ENCODE peak calls at places on chromosomes 16 and 17, in nine cellular contexts. X is stimulated activated CD4-positive, alpha-beta T cell treated with anti-CD3 and anti-CD28 coated beads, Interleukin-4, amount 100 ng/mL, for 24 hours; K is HTR-8/SVneo; S is hepatic stellate cell; I is hypothalamus; N is K562; T is A549; V is H54; W is lung. U is an unnamed sample.

GRCh38 chr17:46044286-46044928 is 45.4 kb downstream of the STH start:
- DNase-seq in X (peak), K (peak), S (peak), I (peak), N (peak), T (peak), V (peak), W (peak), U (peak)

GRCh38 chr16:73418051-73418450 is 370.1 kb upstream of the ZFHX3 start:
- DNase-seq in X (no peak), K (no peak), S (no peak), I (no peak), N (no peak), T (no peak), V (no peak), W (no peak), U (no peak)

GRCh38 chr17:82702161-82702932 is 3.8 kb upstream of the RAB40B start:
- DNase-seq in X (no peak), K (no peak), S (peak), I (peak), N (no peak), T (no peak), V (no peak), W (no peak), U (no peak)

GRCh38 chr17:81840826-81841778 is 6.3 kb upstream of the PPP1R27 start:
- DNase-seq in X (no peak), K (no peak), S (no peak), I (no peak), N (no peak), T (no peak), V (no peak), W (no peak), U (no peak)

GRCh38 chr16:11090947-11091785 is 146.8 kb downstream of the CLEC16A start:
- DNase-seq in X (no peak), K (no peak), S (no peak), I (no peak), N (no peak), T (no peak), V (no peak), W (no peak), U (no peak)

GRCh38 chr16:69110406-69110805 is 5.0 kb downstream of the HAS3 start:
- DNase-seq in X (no peak), K (no peak), S (no peak), I (no peak), N (no peak), T (no peak), V (no peak), W (no peak), U (no peak)

GRCh38 chr17:50274142-50274944 is at the start of gene TMEM92:
- DNase-seq in X (no peak), K (no peak), S (no peak), I (no peak), N (peak), T (peak), V (peak), W (peak), U (peak)

GRCh38 chr17:73657473-73658116 is 13.3 kb upstream of the SDK2 start:
- DNase-seq in X (no peak), K (no peak), S (no peak), I (no peak), N (peak), T (peak), V (no peak), W (peak), U (peak)

GRCh38 chr17:35725917-35726608 is 5.4 kb upstream of the RASL10B start:
- DNase-seq in X (no peak), K (no peak), S (no peak), I (no peak), N (no peak), T (no peak), V (no peak), W (no peak), U (no peak)

GRCh38 chr16:1601031-1601430 is 10.8 kb downstream of the IFT140 start:
- DNase-seq in X (no peak), K (no peak), S (no peak), I (no peak), N (no peak), T (no peak), V (no peak), W (no peak), U (no peak)

GRCh38 chr16:2726923-2727322 is 6.9 kb upstream of the PRSS27 start:
- DNase-seq in X (no peak), K (no peak), S (no peak), I (no peak), N (no peak), T (no peak), V (no peak), W (no peak), U (no peak)

GRCh38 chr17:75032896-75033294 is 13.9 kb downstream of the ATP5PD start:
- DNase-seq in X (no peak), K (no peak), S (no peak), I (peak), N (no peak), T (peak), V (no peak), W (no peak), U (no peak)

U was measured in HCT116.